ENCODE peak calls at places on chromosomes 13 and 19, in five cellular contexts. One of them, this sample, is unnamed.

GRCh38 chr19:55090564-55090963 is 14.9 kb downstream of the EPS8L1 start:
- DNase-seq in Kasumi-1: no peak
- DNase-seq in heart right ventricle: no peak
- DNase-seq in BJ: no peak
- DNase-seq in amniotic stem cell: no peak
- DNase-seq in this sample: no peak

GRCh38 chr13:98206946-98207345 is 29.9 kb upstream of the RNF113B start:
- DNase-seq in Kasumi-1: no peak
- DNase-seq in heart right ventricle: no peak
- DNase-seq in BJ: peak
- DNase-seq in amniotic stem cell: no peak
- DNase-seq in this sample: peak

GRCh38 chr13:85462792-85463425 is 336.3 kb downstream of the SLITRK6 start:
- DNase-seq in Kasumi-1: no peak
- DNase-seq in heart right ventricle: no peak
- DNase-seq in BJ: no peak
- DNase-seq in amniotic stem cell: no peak
- DNase-seq in this sample: no peak

GRCh38 chr13:99803141-99803540 is 168.4 kb downstream of the ZIC5 start:
- DNase-seq in Kasumi-1: no peak
- DNase-seq in heart right ventricle: no peak
- DNase-seq in BJ: no peak
- DNase-seq in amniotic stem cell: no peak
- DNase-seq in this sample: no peak

GRCh38 chr19:44303976-44304568 is 753 bp downstream of the ZNF235 start:
- DNase-seq in Kasumi-1: peak
- DNase-seq in heart right ventricle: no peak
- DNase-seq in BJ: peak
- DNase-seq in amniotic stem cell: peak
- DNase-seq in this sample: no peak

GRCh38 chr19:34253711-34254551 is 423 bp upstream of the GARRE1 start:
- DNase-seq in Kasumi-1: peak
- DNase-seq in heart right ventricle: peak
- DNase-seq in BJ: no peak
- DNase-seq in amniotic stem cell: peak
- DNase-seq in this sample: no peak

GRCh38 chr13:112870062-112870352 is 99.0 kb upstream of the MCF2L start:
- DNase-seq in Kasumi-1: peak
- DNase-seq in heart right ventricle: no peak
- DNase-seq in BJ: no peak
- DNase-seq in amniotic stem cell: no peak
- DNase-seq in this sample: no peak

GRCh38 chr19:35843676-35844481 is 8.4 kb downstream of the NPHS1 start:
- DNase-seq in Kasumi-1: no peak
- DNase-seq in heart right ventricle: no peak
- DNase-seq in BJ: no peak
- DNase-seq in amniotic stem cell: no peak
- DNase-seq in this sample: no peak

GRCh38 chr19:18253716-18254115 is 20.5 kb downstream of the IQCN start:
- DNase-seq in Kasumi-1: peak
- DNase-seq in heart right ventricle: no peak
- DNase-seq in BJ: no peak
- DNase-seq in amniotic stem cell: no peak
- DNase-seq in this sample: no peak

GRCh38 chr19:42431486-42431885 is 4.3 kb upstream of the LIPE start:
- DNase-seq in Kasumi-1: no peak
- DNase-seq in heart right ventricle: no peak
- DNase-seq in BJ: no peak
- DNase-seq in amniotic stem cell: no peak
- DNase-seq in this sample: no peak

GRCh38 chr13:79870123-79870522 is 389.2 kb downstream of the NDFIP2 start:
- DNase-seq in Kasumi-1: no peak
- DNase-seq in heart right ventricle: no peak
- DNase-seq in BJ: no peak
- DNase-seq in amniotic stem cell: no peak
- DNase-seq in this sample: peak

GRCh38 chr19:10577951-10578350 is 9.2 kb downstream of the AP1M2 start:
- DNase-seq in Kasumi-1: no peak
- DNase-seq in heart right ventricle: no peak
- DNase-seq in BJ: no peak
- DNase-seq in amniotic stem cell: no peak
- DNase-seq in this sample: no peak

GRCh38 chr19:18915639-18916038 is 3.5 kb downstream of the COPE start:
- DNase-seq in Kasumi-1: peak
- DNase-seq in heart right ventricle: no peak
- DNase-seq in BJ: no peak
- DNase-seq in amniotic stem cell: no peak
- DNase-seq in this sample: no peak

GRCh38 chr19:41510484-41510883 is 65.5 kb upstream of the CEACAM21 start:
- DNase-seq in Kasumi-1: no peak
- DNase-seq in heart right ventricle: no peak
- DNase-seq in BJ: no peak
- DNase-seq in amniotic stem cell: no peak
- DNase-seq in this sample: no peak

GRCh38 chr13:28429685-28430290 is 65.1 kb downstream of the FLT1 start:
- DNase-seq in Kasumi-1: no peak
- DNase-seq in heart right ventricle: no peak
- DNase-seq in BJ: no peak
- DNase-seq in amniotic stem cell: no peak
- DNase-seq in this sample: no peak

GRCh38 chr19:17734146-17734545 is 14.9 kb downstream of the MAP1S start:
- DNase-seq in Kasumi-1: no peak
- DNase-seq in heart right ventricle: no peak
- DNase-seq in BJ: no peak
- DNase-seq in amniotic stem cell: no peak
- DNase-seq in this sample: no peak

GRCh38 chr13:43153436-43154082 is 130.2 kb downstream of the DNAJC15 start:
- DNase-seq in Kasumi-1: no peak
- DNase-seq in heart right ventricle: no peak
- DNase-seq in BJ: peak
- DNase-seq in amniotic stem cell: peak
- DNase-seq in this sample: peak

GRCh38 chr19:10817291-10818038 is 18.5 kb downstream of the TMED1 start:
- DNase-seq in Kasumi-1: no peak
- DNase-seq in heart right ventricle: peak
- DNase-seq in BJ: peak
- DNase-seq in amniotic stem cell: peak
- DNase-seq in this sample: no peak

GRCh38 chr13:95603887-95604533 is 40.5 kb downstream of the DZIP1 start:
- DNase-seq in Kasumi-1: no peak
- DNase-seq in heart right ventricle: no peak
- DNase-seq in BJ: no peak
- DNase-seq in amniotic stem cell: no peak
- DNase-seq in this sample: peak

GRCh38 chr19:40921005-40921897 is 39.2 kb upstream of the CYP2A7 start:
- DNase-seq in Kasumi-1: no peak
- DNase-seq in heart right ventricle: no peak
- DNase-seq in BJ: no peak
- DNase-seq in amniotic stem cell: no peak
- DNase-seq in this sample: no peak

GRCh38 chr19:50639121-50640112 is at the start of gene SYT3:
- DNase-seq in Kasumi-1: no peak
- DNase-seq in heart right ventricle: peak
- DNase-seq in BJ: no peak
- DNase-seq in amniotic stem cell: no peak
- DNase-seq in this sample: no peak

GRCh38 chr13:113474179-113474578 is 16.3 kb downstream of the DCUN1D2 start:
- DNase-seq in Kasumi-1: peak
- DNase-seq in heart right ventricle: no peak
- DNase-seq in BJ: no peak
- DNase-seq in amniotic stem cell: no peak
- DNase-seq in this sample: no peak

GRCh38 chr19:47581605-47582319 is 8.8 kb upstream of the ZNF541 start:
- DNase-seq in Kasumi-1: no peak
- DNase-seq in heart right ventricle: no peak
- DNase-seq in BJ: no peak
- DNase-seq in amniotic stem cell: no peak
- DNase-seq in this sample: no peak

GRCh38 chr19:42360787-42361544 is 29.1 kb downstream of the CNFN start:
- DNase-seq in Kasumi-1: no peak
- DNase-seq in heart right ventricle: no peak
- DNase-seq in BJ: no peak
- DNase-seq in amniotic stem cell: peak
- DNase-seq in this sample: no peak

GRCh38 chr19:40610396-40611064 is 9.4 kb downstream of the LTBP4 start:
- DNase-seq in Kasumi-1: peak
- DNase-seq in heart right ventricle: peak
- DNase-seq in BJ: no peak
- DNase-seq in amniotic stem cell: no peak
- DNase-seq in this sample: no peak

GRCh38 chr19:55673465-55673864 is 1.6 kb upstream of the EPN1 start:
- DNase-seq in Kasumi-1: no peak
- DNase-seq in heart right ventricle: no peak
- DNase-seq in BJ: no peak
- DNase-seq in amniotic stem cell: no peak
- DNase-seq in this sample: no peak

GRCh38 chr13:112134150-112135075 is 67.5 kb downstream of the SOX1 start:
- DNase-seq in Kasumi-1: no peak
- DNase-seq in heart right ventricle: no peak
- DNase-seq in BJ: no peak
- DNase-seq in amniotic stem cell: no peak
- DNase-seq in this sample: no peak

GRCh38 chr19:29724741-29725140 is 9.7 kb upstream of the C19orf12 start:
- DNase-seq in Kasumi-1: peak
- DNase-seq in heart right ventricle: no peak
- DNase-seq in BJ: no peak
- DNase-seq in amniotic stem cell: no peak
- DNase-seq in this sample: no peak

GRCh38 chr13:26473571-26474230 is 83.8 kb upstream of the WASF3 start:
- DNase-seq in Kasumi-1: no peak
- DNase-seq in heart right ventricle: no peak
- DNase-seq in BJ: no peak
- DNase-seq in amniotic stem cell: no peak
- DNase-seq in this sample: no peak